ENCODE peak calls at places on chromosomes 4 and X, in eight cellular contexts. S, T, M, A, F, O, Q and U are unnamed samples.
A peak's percentile ranks its signal among the peaks of the same experiment; 100 is the strongest.

GRCh38 chrX:134246282-134246681 is 9.3 kb downstream of the CCDC160 start:
- DNase-seq in S (no peak), T (no peak), M (no peak), A (no peak), F (no peak), O (no peak), Q (no peak), U (no peak)

GRCh38 chr4:177393236-177393635 is 49.0 kb downstream of the AGA start:
- DNase-seq in S (no peak), T (no peak), M (no peak), A (no peak), F (no peak), O (no peak), Q (no peak), U (no peak)

GRCh38 chrX:32893751-32894150 is 317.6 kb downstream of the DMD start:
- DNase-seq in S (no peak), T (no peak), M (no peak), A (no peak), F (no peak), O (no peak), Q (no peak), U (no peak)

GRCh38 chr4:105607876-105608275 is 55.5 kb downstream of the ARHGEF38 start:
- DNase-seq in S (no peak), T (no peak), M (no peak), A (no peak), F (no peak), O (no peak), Q (no peak), U (no peak)

GRCh38 chr4:139511320-139511719 is 44.7 kb downstream of the SETD7 start:
- DNase-seq in S (peak; percentile 31), T (no peak), M (no peak), A (no peak), F (no peak), O (no peak), Q (no peak), U (no peak)

GRCh38 chr4:15455290-15455689 is 14.4 kb upstream of the CC2D2A start:
- DNase-seq in S (peak; percentile 92), T (no peak), M (no peak), A (no peak), F (peak; percentile 81), O (no peak), Q (no peak), U (no peak)

GRCh38 chr4:107492566-107492965 is 227.5 kb downstream of the PAPSS1 start:
- DNase-seq in S (no peak), T (no peak), M (no peak), A (no peak), F (no peak), O (no peak), Q (no peak), U (no peak)

GRCh38 chrX:13716905-13717304 is 17.5 kb downstream of the TRAPPC2 start:
- DNase-seq in S (no peak), T (no peak), M (no peak), A (no peak), F (no peak), O (no peak), Q (no peak), U (no peak)

GRCh38 chr4:30721353-30722091 is 1.4 kb downstream of the PCDH7 start:
- DNase-seq in S (no peak), T (peak; percentile 90), M (no peak), A (no peak), F (no peak), O (no peak), Q (peak; percentile 72), U (peak; percentile 56)

GRCh38 chrX:47595701-47596655 is 13.7 kb downstream of the TIMP1 start:
- DNase-seq in S (no peak), T (no peak), M (no peak), A (no peak), F (no peak), O (no peak), Q (peak; percentile 60), U (no peak)

GRCh38 chrX:150693782-150694574 is 782 bp downstream of the MTMR1 start:
- DNase-seq in S (no peak), T (peak; percentile 89), M (peak; percentile 30), A (peak; percentile 96), F (no peak), O (peak; percentile 17), Q (peak; percentile 35), U (peak; percentile 66)
- TF ChIP-seq POLR2A in S (no peak), T (no peak), M (no peak), A (no peak), F (no peak), O (no peak), Q (no peak), U (no peak)

GRCh38 chrX:54043696-54044125 is 562 bp downstream of the PHF8 start:
- DNase-seq in S (no peak), T (peak; percentile 89), M (no peak), A (peak; percentile 91), F (no peak), O (no peak), Q (no peak), U (peak; percentile 34)

GRCh38 chrX:54044126-54044876 is at the start of gene PHF8:
- DNase-seq in S (peak; percentile 96), T (peak; percentile 99), M (peak; percentile 86), A (peak; percentile 98), F (peak; percentile 94), O (peak; percentile 86), Q (peak; percentile 95), U (peak; percentile 96)

GRCh38 chrX:54044877-54045328 is 630 bp upstream of the PHF8 start:
- DNase-seq in S (no peak), T (no peak), M (peak; percentile 84), A (no peak), F (no peak), O (no peak), Q (no peak), U (no peak)

GRCh38 chrX:54042609-54043010 is 1.7 kb downstream of the PHF8 start:
- DNase-seq in S (peak; percentile 89), T (peak; percentile 56), M (peak; percentile 48), A (peak; percentile 82), F (peak; percentile 62), O (no peak), Q (peak; percentile 67), U (no peak)

DNA sequence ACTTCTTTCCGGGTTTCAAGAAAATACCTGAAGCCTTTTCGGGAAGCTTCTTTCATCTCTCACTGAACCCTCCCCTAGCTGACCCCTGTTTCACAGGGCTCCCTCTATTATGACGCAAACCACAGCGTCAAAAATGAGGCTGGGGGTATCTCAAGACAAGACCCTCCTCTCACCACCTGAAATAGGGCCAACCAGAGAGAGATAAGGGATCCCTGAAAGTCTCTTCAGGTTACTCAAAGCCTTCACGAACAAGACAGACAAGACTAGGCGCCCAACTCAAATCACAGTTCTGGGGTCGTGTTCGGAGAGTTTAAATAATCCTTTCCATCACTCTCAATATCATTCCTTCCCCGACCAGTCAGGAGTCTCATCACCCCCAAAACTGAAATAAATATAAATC is 1.2 kb downstream of the PHF8 start:
- DNase-seq in S (no peak), T (no peak), M (no peak), A (no peak), F (no peak), O (no peak), Q (no peak), U (no peak)
- TF ChIP-seq CTCF in S (no peak), T (no peak), M (no peak), A (no peak), F (no peak), O (no peak), Q (no peak), U (no peak)

GRCh38 chr4:87075876-87076275 is 141.1 kb downstream of the AFF1 start:
- DNase-seq in S (no peak), T (no peak), M (no peak), A (no peak), F (no peak), O (no peak), Q (no peak), U (no peak)

GRCh38 chr4:87073187-87073569 is 138.4 kb downstream of the AFF1 start:
- DNase-seq in S (no peak), T (no peak), M (peak; percentile 7), A (no peak), F (no peak), O (no peak), Q (no peak), U (no peak)

GRCh38 chr4:87076690-87077358 is 142.0 kb downstream of the AFF1 start:
- DNase-seq in S (no peak), T (no peak), M (no peak), A (no peak), F (no peak), O (no peak), Q (no peak), U (no peak)

GRCh38 chr4:87071401-87071800 is 136.6 kb downstream of the AFF1 start:
- DNase-seq in S (no peak), T (no peak), M (no peak), A (no peak), F (no peak), O (no peak), Q (no peak), U (no peak)

DNA sequence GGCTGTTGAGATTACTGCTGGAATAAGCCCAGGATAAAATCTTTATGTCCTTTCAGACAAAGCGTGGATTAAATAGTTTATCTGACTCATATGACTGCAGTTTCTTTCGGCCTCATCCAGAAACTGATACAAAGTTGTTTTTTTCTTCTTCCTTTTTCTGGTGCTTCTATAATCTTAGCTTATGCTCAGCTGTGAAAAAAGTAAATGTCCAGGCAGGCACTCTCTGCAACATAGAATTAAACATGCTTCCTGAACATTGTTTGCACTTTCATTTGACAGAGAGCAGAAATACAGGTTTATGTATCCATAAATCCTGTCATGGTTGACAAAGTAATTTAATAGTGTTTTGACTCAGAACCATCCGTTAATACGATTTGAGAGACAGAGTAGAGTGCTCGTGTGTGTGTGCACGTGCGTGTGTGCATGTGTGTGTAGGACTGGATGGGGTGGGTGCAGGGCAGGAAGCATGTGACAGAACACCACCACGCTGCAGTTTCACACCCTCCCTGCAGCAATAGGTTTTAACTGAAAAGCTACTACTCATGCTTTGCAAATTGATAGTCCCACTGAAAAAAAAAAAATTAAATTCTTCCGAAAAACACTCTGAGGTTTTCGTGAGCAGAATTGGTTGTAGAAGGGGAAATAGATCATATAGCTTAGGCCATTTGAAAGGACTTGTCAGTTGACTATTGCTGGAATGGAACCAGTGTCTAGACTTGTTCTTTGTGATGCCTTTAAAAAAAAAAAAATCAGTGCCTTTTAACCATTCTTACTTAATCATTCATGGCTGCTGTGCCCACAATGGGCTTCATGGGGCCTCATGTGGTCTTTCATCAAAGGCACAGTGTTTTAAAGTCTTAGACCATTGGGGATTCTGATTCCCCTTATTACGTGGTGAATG is 139.0 kb downstream of the AFF1 start:
- DNase-seq in S (no peak), T (no peak), M (no peak), A (peak; percentile 89), F (no peak), O (no peak), Q (no peak), U (no peak)
- TF ChIP-seq POLR2AphosphoS5 in S (peak; percentile 29), T (no peak), M (no peak), A (peak; percentile 68), F (no peak), O (no peak), Q (no peak), U (no peak)

GRCh38 chr4:73341454-73341853 is 62.6 kb upstream of the ALB start:
- DNase-seq in S (no peak), T (no peak), M (peak; percentile 85), A (no peak), F (no peak), O (no peak), Q (peak; percentile 34), U (peak; percentile 50)
- TF ChIP-seq POLR2A in S (no peak), T (no peak), M (no peak), A (no peak), F (no peak), O (no peak), Q (no peak), U (no peak)

GRCh38 chr4:160811956-160812355 is 1351.8 kb downstream of the FSTL5 start:
- DNase-seq in S (no peak), T (no peak), M (no peak), A (no peak), F (no peak), O (no peak), Q (no peak), U (no peak)
- TF ChIP-seq CTCF in S (no peak), T (no peak), M (no peak), A (no peak), F (no peak), O (no peak), Q (no peak), U (no peak)